ENCODE peak calls at places on chromosomes 6 and 20, in ten cellular contexts. One of them, this sample, is unnamed. For H3K4me1, the result is how much of the 10 kb centered on the place peaks cover.

GRCh38 chr20:32823737-32824588 is 4.2 kb downstream of the MAPRE1 start:
- DNase-seq in sigmoid colon: no peak
- DNase-seq in PC-3: no peak
- DNase-seq in testis: no peak
- DNase-seq in small intestine: no peak
- DNase-seq in CD8-positive, alpha-beta T cell: no peak
- DNase-seq in BE2C: no peak
- DNase-seq in astrocyte: peak
- DNase-seq in effector memory CD4-positive, alpha-beta T cell: no peak
- DNase-seq in psoas muscle: no peak
- DNase-seq in this sample: no peak

GRCh38 chr20:33393609-33394008 is 7.7 kb downstream of the CDK5RAP1 start:
- DNase-seq in CD8-positive, alpha-beta T cell: no peak
- DNase-seq in testis: no peak
- DNase-seq in BE2C: no peak
- DNase-seq in psoas muscle: no peak
- DNase-seq in sigmoid colon: no peak
- DNase-seq in astrocyte: no peak
- DNase-seq in effector memory CD4-positive, alpha-beta T cell: no peak
- DNase-seq in small intestine: no peak
- DNase-seq in PC-3: no peak
- DNase-seq in this sample: no peak

GRCh38 chr6:125507987-125508655 is 206.4 kb upstream of the HDDC2 start:
- DNase-seq in sigmoid colon: no peak
- DNase-seq in effector memory CD4-positive, alpha-beta T cell: no peak
- DNase-seq in astrocyte: no peak
- DNase-seq in PC-3: no peak
- DNase-seq in small intestine: no peak
- DNase-seq in CD8-positive, alpha-beta T cell: no peak
- DNase-seq in testis: no peak
- DNase-seq in BE2C: peak
- DNase-seq in psoas muscle: no peak
- DNase-seq in this sample: no peak

GRCh38 chr20:59258103-59258705 is 42.2 kb upstream of the EDN3 start:
- DNase-seq in astrocyte: no peak
- DNase-seq in psoas muscle: no peak
- DNase-seq in PC-3: no peak
- DNase-seq in CD8-positive, alpha-beta T cell: no peak
- DNase-seq in small intestine: peak
- DNase-seq in testis: no peak
- DNase-seq in effector memory CD4-positive, alpha-beta T cell: no peak
- DNase-seq in BE2C: no peak
- DNase-seq in sigmoid colon: no peak
- DNase-seq in this sample: no peak

GRCh38 chr6:127520061-127520460 is 926 bp upstream of the MTCL3 start:
- DNase-seq in PC-3: no peak
- DNase-seq in astrocyte: peak
- DNase-seq in CD8-positive, alpha-beta T cell: peak
- DNase-seq in testis: no peak
- DNase-seq in sigmoid colon: no peak
- DNase-seq in small intestine: no peak
- DNase-seq in psoas muscle: no peak
- DNase-seq in effector memory CD4-positive, alpha-beta T cell: no peak
- DNase-seq in BE2C: no peak
- DNase-seq in this sample: no peak

GRCh38 chr20:10171864-10172751 is 46.5 kb upstream of the SNAP25 start:
- DNase-seq in sigmoid colon: peak
- DNase-seq in small intestine: peak
- DNase-seq in testis: peak
- DNase-seq in PC-3: peak
- DNase-seq in CD8-positive, alpha-beta T cell: peak
- DNase-seq in astrocyte: peak
- DNase-seq in psoas muscle: peak
- DNase-seq in BE2C: peak
- DNase-seq in effector memory CD4-positive, alpha-beta T cell: no peak
- DNase-seq in this sample: peak

GRCh38 chr20:43442310-43442880 is 15.3 kb upstream of the SRSF6 start:
- DNase-seq in sigmoid colon: no peak
- DNase-seq in testis: no peak
- DNase-seq in CD8-positive, alpha-beta T cell: no peak
- DNase-seq in astrocyte: no peak
- DNase-seq in small intestine: no peak
- DNase-seq in psoas muscle: no peak
- DNase-seq in effector memory CD4-positive, alpha-beta T cell: no peak
- DNase-seq in BE2C: no peak
- DNase-seq in PC-3: peak
- DNase-seq in this sample: no peak

GRCh38 chr20:17542993-17543412 is 11.8 kb upstream of the BFSP1 start:
- DNase-seq in testis: no peak
- DNase-seq in psoas muscle: no peak
- DNase-seq in small intestine: no peak
- DNase-seq in CD8-positive, alpha-beta T cell: no peak
- DNase-seq in sigmoid colon: no peak
- DNase-seq in PC-3: no peak
- DNase-seq in effector memory CD4-positive, alpha-beta T cell: no peak
- DNase-seq in astrocyte: peak
- DNase-seq in BE2C: no peak
- DNase-seq in this sample: no peak

GRCh38 chr6:7905416-7905815 is 5.2 kb downstream of the TXNDC5 start:
- DNase-seq in BE2C: no peak
- DNase-seq in small intestine: no peak
- DNase-seq in psoas muscle: no peak
- DNase-seq in CD8-positive, alpha-beta T cell: no peak
- DNase-seq in testis: no peak
- DNase-seq in effector memory CD4-positive, alpha-beta T cell: no peak
- DNase-seq in sigmoid colon: no peak
- DNase-seq in astrocyte: no peak
- DNase-seq in PC-3: no peak
- DNase-seq in this sample: no peak

GRCh38 chr20:45685896-45686295 is 15.9 kb upstream of the WFDC11 start:
- DNase-seq in testis: peak
- DNase-seq in PC-3: peak
- DNase-seq in astrocyte: no peak
- DNase-seq in CD8-positive, alpha-beta T cell: no peak
- DNase-seq in sigmoid colon: no peak
- DNase-seq in effector memory CD4-positive, alpha-beta T cell: no peak
- DNase-seq in small intestine: peak
- DNase-seq in BE2C: no peak
- DNase-seq in psoas muscle: no peak
- DNase-seq in this sample: no peak

GRCh38 chr6:36599791-36600209 is 5.6 kb downstream of the SRSF3 start:
- DNase-seq in effector memory CD4-positive, alpha-beta T cell: peak
- DNase-seq in small intestine: peak
- DNase-seq in BE2C: peak
- DNase-seq in astrocyte: peak
- DNase-seq in psoas muscle: peak
- DNase-seq in sigmoid colon: peak
- DNase-seq in PC-3: no peak
- DNase-seq in CD8-positive, alpha-beta T cell: peak
- DNase-seq in testis: peak
- DNase-seq in this sample: peak

GRCh38 chr6:42179261-42179955 is 6.2 kb downstream of the GUCA1A start:
- DNase-seq in astrocyte: no peak
- DNase-seq in testis: no peak
- DNase-seq in small intestine: no peak
- DNase-seq in psoas muscle: no peak
- DNase-seq in effector memory CD4-positive, alpha-beta T cell: no peak
- DNase-seq in PC-3: no peak
- DNase-seq in BE2C: no peak
- DNase-seq in CD8-positive, alpha-beta T cell: no peak
- DNase-seq in sigmoid colon: no peak
- DNase-seq in this sample: no peak
- H3K4me3 ChIP-seq in astrocyte: no peak
- H3K4me3 ChIP-seq in testis: no peak
- H3K4me3 ChIP-seq in small intestine: no peak
- H3K4me3 ChIP-seq in psoas muscle: no peak
- H3K4me3 ChIP-seq in effector memory CD4-positive, alpha-beta T cell: no peak
- H3K4me3 ChIP-seq in PC-3: no peak
- H3K4me3 ChIP-seq in BE2C: no peak
- H3K4me3 ChIP-seq in CD8-positive, alpha-beta T cell: no peak
- H3K4me3 ChIP-seq in sigmoid colon: no peak
- H3K4me3 ChIP-seq in this sample: no peak

DNA sequence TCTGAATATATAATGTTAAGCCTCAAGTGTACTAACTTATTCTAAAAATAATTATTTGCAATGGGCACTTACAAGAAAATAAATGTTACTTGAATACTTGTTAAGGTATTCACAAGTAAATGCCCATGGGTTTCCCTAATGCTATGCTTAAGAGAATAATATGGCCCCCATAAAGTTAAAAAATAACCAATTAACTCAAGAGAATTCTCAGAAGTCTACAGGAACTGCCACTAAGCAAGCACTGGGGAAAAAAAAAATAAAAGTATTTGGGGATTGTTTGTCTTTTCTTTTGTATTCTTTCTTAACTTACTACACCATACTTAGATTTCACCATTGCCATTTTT is 44.8 kb downstream of the DCDC2 start:
- DNase-seq in CD8-positive, alpha-beta T cell: no peak
- DNase-seq in astrocyte: no peak
- DNase-seq in psoas muscle: no peak
- DNase-seq in BE2C: no peak
- DNase-seq in small intestine: no peak
- DNase-seq in PC-3: no peak
- DNase-seq in testis: no peak
- DNase-seq in sigmoid colon: no peak
- DNase-seq in effector memory CD4-positive, alpha-beta T cell: no peak
- DNase-seq in this sample: no peak
- H3K4me1 ChIP-seq in CD8-positive, alpha-beta T cell: under half
- H3K4me1 ChIP-seq in astrocyte: under half
- H3K4me1 ChIP-seq in psoas muscle: under half
- H3K4me1 ChIP-seq in BE2C: under half
- H3K4me1 ChIP-seq in small intestine: under half
- H3K4me1 ChIP-seq in PC-3: under half
- H3K4me1 ChIP-seq in testis: under half
- H3K4me1 ChIP-seq in sigmoid colon: under half
- H3K4me1 ChIP-seq in effector memory CD4-positive, alpha-beta T cell: under half
- H3K4me1 ChIP-seq in this sample: under half

DNA sequence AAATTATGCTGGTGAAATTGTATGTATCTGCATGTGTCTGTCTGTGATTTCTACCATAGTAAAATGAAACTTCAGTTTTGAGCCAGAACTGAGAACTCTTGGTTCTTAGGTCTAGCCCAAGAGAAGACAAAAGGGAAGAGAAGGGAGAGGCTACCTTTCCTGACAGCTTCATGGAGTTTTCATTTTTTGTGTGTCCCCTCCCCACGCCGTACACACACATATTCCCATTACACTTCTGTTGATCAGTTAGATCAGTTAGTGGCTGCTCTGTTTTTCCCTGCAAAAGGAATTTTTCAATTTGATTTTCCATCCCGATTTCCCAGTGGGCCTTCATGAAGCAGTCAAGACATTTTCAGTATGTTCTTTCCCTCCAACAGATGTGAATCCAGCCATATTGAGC is 52.4 kb downstream of the HIVEP1 start:
- DNase-seq in CD8-positive, alpha-beta T cell: no peak
- DNase-seq in psoas muscle: no peak
- DNase-seq in PC-3: no peak
- DNase-seq in effector memory CD4-positive, alpha-beta T cell: no peak
- DNase-seq in small intestine: no peak
- DNase-seq in BE2C: no peak
- DNase-seq in astrocyte: no peak
- DNase-seq in sigmoid colon: no peak
- DNase-seq in testis: no peak
- DNase-seq in this sample: no peak
- H3K4me3 ChIP-seq in CD8-positive, alpha-beta T cell: no peak
- H3K4me3 ChIP-seq in psoas muscle: no peak
- H3K4me3 ChIP-seq in PC-3: no peak
- H3K4me3 ChIP-seq in effector memory CD4-positive, alpha-beta T cell: no peak
- H3K4me3 ChIP-seq in small intestine: no peak
- H3K4me3 ChIP-seq in BE2C: no peak
- H3K4me3 ChIP-seq in astrocyte: no peak
- H3K4me3 ChIP-seq in sigmoid colon: no peak
- H3K4me3 ChIP-seq in testis: no peak
- H3K4me3 ChIP-seq in this sample: no peak

GRCh38 chr6:15425947-15426346 is 180.1 kb downstream of the JARID2 start:
- DNase-seq in psoas muscle: no peak
- DNase-seq in astrocyte: no peak
- DNase-seq in CD8-positive, alpha-beta T cell: no peak
- DNase-seq in BE2C: no peak
- DNase-seq in PC-3: no peak
- DNase-seq in effector memory CD4-positive, alpha-beta T cell: no peak
- DNase-seq in sigmoid colon: no peak
- DNase-seq in testis: no peak
- DNase-seq in small intestine: no peak
- DNase-seq in this sample: no peak

GRCh38 chr6:15426926-15427325 is 181.1 kb downstream of the JARID2 start:
- DNase-seq in effector memory CD4-positive, alpha-beta T cell: no peak
- DNase-seq in PC-3: no peak
- DNase-seq in CD8-positive, alpha-beta T cell: no peak
- DNase-seq in sigmoid colon: no peak
- DNase-seq in testis: no peak
- DNase-seq in BE2C: no peak
- DNase-seq in psoas muscle: no peak
- DNase-seq in astrocyte: no peak
- DNase-seq in small intestine: no peak
- DNase-seq in this sample: no peak

GRCh38 chr6:15426395-15426794 is 180.5 kb downstream of the JARID2 start:
- DNase-seq in CD8-positive, alpha-beta T cell: no peak
- DNase-seq in PC-3: peak
- DNase-seq in testis: no peak
- DNase-seq in small intestine: no peak
- DNase-seq in psoas muscle: no peak
- DNase-seq in astrocyte: no peak
- DNase-seq in effector memory CD4-positive, alpha-beta T cell: no peak
- DNase-seq in BE2C: no peak
- DNase-seq in sigmoid colon: no peak
- DNase-seq in this sample: no peak

GRCh38 chr6:15429146-15430110 is 183.6 kb downstream of the JARID2 start:
- DNase-seq in sigmoid colon: no peak
- DNase-seq in BE2C: no peak
- DNase-seq in CD8-positive, alpha-beta T cell: no peak
- DNase-seq in astrocyte: peak
- DNase-seq in PC-3: no peak
- DNase-seq in testis: no peak
- DNase-seq in effector memory CD4-positive, alpha-beta T cell: no peak
- DNase-seq in small intestine: peak
- DNase-seq in psoas muscle: no peak
- DNase-seq in this sample: no peak

DNA sequence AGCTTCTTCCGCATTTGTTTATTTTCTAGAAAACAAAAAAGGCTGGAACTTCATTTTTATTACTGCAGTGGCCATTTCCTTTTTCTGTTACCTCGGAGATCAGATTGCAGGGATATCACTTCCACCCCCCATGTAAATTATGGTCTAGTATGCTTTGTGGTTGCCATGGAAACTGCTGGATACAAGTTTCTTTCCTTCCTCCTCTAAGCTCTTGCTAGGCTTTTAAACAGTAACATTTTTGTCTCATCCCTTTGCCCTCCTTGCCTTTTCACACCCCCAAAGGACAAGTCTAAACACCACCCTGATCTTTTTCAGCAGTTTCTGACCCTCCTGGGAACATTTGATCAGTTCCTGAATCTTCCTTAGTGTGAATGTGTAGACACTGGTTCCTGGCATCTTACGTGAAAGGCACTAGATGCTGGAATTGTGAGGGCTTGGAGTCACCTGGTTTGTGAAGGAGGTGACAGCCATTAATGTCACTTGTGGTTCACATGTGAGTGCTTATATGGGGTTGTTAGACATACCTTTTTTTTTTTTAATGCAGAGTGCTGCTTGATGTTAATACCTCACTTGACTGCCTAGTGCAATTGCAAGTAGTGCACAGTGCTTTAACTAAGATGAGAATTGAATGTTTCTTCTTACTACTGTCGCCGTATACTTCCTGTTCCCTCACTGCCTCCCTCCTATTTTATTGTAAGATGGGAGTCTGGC is 181.6 kb downstream of the JARID2 start:
- DNase-seq in CD8-positive, alpha-beta T cell: no peak
- DNase-seq in PC-3: no peak
- DNase-seq in small intestine: no peak
- DNase-seq in effector memory CD4-positive, alpha-beta T cell: no peak
- DNase-seq in sigmoid colon: no peak
- DNase-seq in psoas muscle: no peak
- DNase-seq in astrocyte: no peak
- DNase-seq in testis: no peak
- DNase-seq in BE2C: no peak
- DNase-seq in this sample: no peak
- H3K4me1 ChIP-seq in CD8-positive, alpha-beta T cell: under half
- H3K4me1 ChIP-seq in PC-3: under half
- H3K4me1 ChIP-seq in small intestine: under half
- H3K4me1 ChIP-seq in effector memory CD4-positive, alpha-beta T cell: under half
- H3K4me1 ChIP-seq in sigmoid colon: under half
- H3K4me1 ChIP-seq in psoas muscle: half or more
- H3K4me1 ChIP-seq in astrocyte: under half
- H3K4me1 ChIP-seq in testis: under half
- H3K4me1 ChIP-seq in BE2C: under half
- H3K4me1 ChIP-seq in this sample: under half